ENCODE peak calls at places on chromosome 12, in five cellular contexts. I, Y, R, E and G are unnamed samples.

GRCh38 chr12:18403182-18403581 is 141.9 kb downstream of the PIK3C2G start:
- DNase-seq in I (no peak), Y (no peak), R (no peak), E (no peak), G (no peak)

GRCh38 chr12:46492471-46493351 is 120.1 kb upstream of the SLC38A2 start:
- DNase-seq in I (no peak), Y (no peak), R (no peak), E (no peak), G (no peak)

GRCh38 chr12:45219621-45220020 is 3.7 kb downstream of the ANO6 start:
- DNase-seq in I (no peak), Y (no peak), R (peak), E (no peak), G (no peak)

GRCh38 chr12:107103097-107103496 is 9.7 kb upstream of the CRY1 start:
- DNase-seq in I (no peak), Y (no peak), R (no peak), E (no peak), G (no peak)

GRCh38 chr12:68932701-68933563 is at the start of gene CPM:
- DNase-seq in I (peak), Y (peak), R (peak), E (peak), G (peak)

GRCh38 chr12:121804417-121805111 is 755 bp downstream of the SETD1B start:
- DNase-seq in I (no peak), Y (peak), R (peak), E (no peak), G (peak)

GRCh38 chr12:122282066-122282465 is 15.8 kb upstream of the VPS33A start:
- DNase-seq in I (no peak), Y (no peak), R (no peak), E (no peak), G (no peak)

GRCh38 chr12:1949771-1950470 is 31.5 kb upstream of the CACNA2D4 start:
- DNase-seq in I (no peak), Y (no peak), R (no peak), E (no peak), G (no peak)

GRCh38 chr12:8742501-8742900 is 44.7 kb downstream of the RIMKLB start:
- DNase-seq in I (no peak), Y (no peak), R (no peak), E (no peak), G (no peak)

GRCh38 chr12:5716221-5716620 is 228.8 kb downstream of the ANO2 start:
- DNase-seq in I (no peak), Y (no peak), R (no peak), E (no peak), G (no peak)

GRCh38 chr12:54421175-54421872 is 2.3 kb upstream of the ITGA5 start:
- DNase-seq in I (no peak), Y (no peak), R (no peak), E (peak), G (no peak)

GRCh38 chr12:57551637-57552305 is 1.9 kb downstream of the KIF5A start:
- DNase-seq in I (no peak), Y (no peak), R (no peak), E (peak), G (no peak)

GRCh38 chr12:100733817-100734593 is 60.6 kb upstream of the ANO4 start:
- DNase-seq in I (no peak), Y (no peak), R (peak), E (no peak), G (no peak)

GRCh38 chr12:95790025-95790911 is at the start of gene NTN4:
- DNase-seq in I (peak), Y (peak), R (peak), E (peak), G (peak)

GRCh38 chr12:321606-322326 is 59.1 kb upstream of the SLC6A13 start:
- DNase-seq in I (no peak), Y (peak), R (peak), E (no peak), G (no peak)

GRCh38 chr12:57046392-57046791 is 3.5 kb downstream of the MYO1A start:
- DNase-seq in I (no peak), Y (no peak), R (peak), E (no peak), G (no peak)

GRCh38 chr12:65585648-65586420 is 238.4 kb upstream of the HMGA2 start:
- DNase-seq in I (no peak), Y (no peak), R (no peak), E (no peak), G (no peak)

GRCh38 chr12:1091350-1091749 is 100.3 kb downstream of the ERC1 start:
- DNase-seq in I (no peak), Y (no peak), R (peak), E (no peak), G (no peak)

GRCh38 chr12:15754233-15754632 is 35.0 kb downstream of the EPS8 start:
- DNase-seq in I (no peak), Y (no peak), R (no peak), E (no peak), G (no peak)

GRCh38 chr12:65536876-65537661 is 258.6 kb downstream of the MSRB3 start:
- DNase-seq in I (no peak), Y (peak), R (no peak), E (no peak), G (no peak)

GRCh38 chr12:6752181-6752930 is 585 bp downstream of the MLF2 start:
- DNase-seq in I (no peak), Y (peak), R (peak), E (no peak), G (peak)

GRCh38 chr12:6753772-6754356 is 923 bp upstream of the MLF2 start:
- DNase-seq in I (peak), Y (no peak), R (no peak), E (no peak), G (no peak)

GRCh38 chr12:6754406-6754805 is 1.5 kb upstream of the MLF2 start:
- DNase-seq in I (no peak), Y (no peak), R (no peak), E (no peak), G (no peak)

GRCh38 chr12:6751767-6752166 is 1.2 kb downstream of the MLF2 start:
- DNase-seq in I (peak), Y (no peak), R (no peak), E (no peak), G (no peak)

GRCh38 chr12:6752931-6753771 is at the start of gene MLF2:
- DNase-seq in I (peak), Y (peak), R (peak), E (peak), G (peak)
- TF ChIP-seq POLR2A in I (peak), Y (peak), R (peak), E (peak), G (peak)

DNA sequence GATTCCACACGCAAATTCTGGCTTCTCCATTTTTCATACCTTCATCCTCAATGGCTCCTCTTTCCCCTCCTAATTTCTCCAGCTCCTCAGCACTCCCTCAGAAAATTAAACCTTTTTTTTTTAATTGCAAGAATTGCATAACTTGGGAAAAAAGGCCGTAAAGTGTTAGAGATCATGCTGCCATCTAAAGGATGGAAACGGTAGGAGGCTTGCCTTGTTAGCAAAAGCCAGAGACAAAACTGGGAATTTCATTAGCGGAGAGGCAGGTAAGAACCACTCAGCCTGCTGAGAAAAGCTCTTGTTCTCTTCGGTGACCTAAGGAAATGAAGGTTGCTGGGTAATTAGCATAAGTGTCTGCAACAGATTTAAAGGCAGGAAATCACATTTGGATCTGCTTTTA is 204.3 kb downstream of the AEBP2 start:
- DNase-seq in I (peak), Y (peak), R (peak), E (no peak), G (no peak)
- TF ChIP-seq CTCF in I (peak), Y (peak), R (peak), E (peak), G (peak)

GRCh38 chr12:92193063-92193462 is 47.4 kb upstream of the BTG1 start:
- DNase-seq in I (no peak), Y (no peak), R (no peak), E (no peak), G (no peak)
- TF ChIP-seq POLR2A in I (no peak), Y (no peak), R (no peak), E (no peak), G (no peak)

DNA sequence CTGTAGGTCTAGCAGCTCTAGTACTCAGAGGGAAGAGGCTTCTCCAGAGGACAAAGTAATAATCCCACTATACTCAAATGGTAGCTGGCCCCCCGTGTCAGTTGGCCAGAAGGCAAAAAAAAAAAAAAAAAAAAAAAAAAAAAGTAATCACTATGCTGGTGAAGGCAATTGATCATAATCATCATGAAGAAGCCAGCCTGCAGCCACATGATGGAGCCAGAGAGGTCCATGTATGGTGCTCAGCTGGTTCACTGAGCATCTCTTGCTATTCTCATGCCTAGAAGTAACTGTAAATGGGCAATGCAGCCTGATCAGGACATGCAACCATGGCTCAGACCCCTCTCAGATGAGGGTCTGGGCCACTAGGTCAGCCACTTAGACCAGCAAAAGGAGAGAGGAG is 378.8 kb downstream of the MED13L start:
- DNase-seq in I (no peak), Y (no peak), R (peak), E (no peak), G (no peak)
- TF ChIP-seq CTCF in I (no peak), Y (no peak), R (peak), E (no peak), G (no peak)

GRCh38 chr12:6871052-6871957 is 1.8 kb downstream of the SPSB2 start:
- DNase-seq in I (no peak), Y (no peak), R (peak), E (no peak), G (peak)

GRCh38 chr12:6873094-6874006 is at the start of gene SPSB2:
- DNase-seq in I (peak), Y (peak), R (peak), E (peak), G (peak)

GRCh38 chr12:6869049-6870021 is 2.0 kb downstream of the TPI1 start:
- DNase-seq in I (peak), Y (peak), R (peak), E (peak), G (peak)

GRCh38 chr12:6868211-6869048 is 1.1 kb downstream of the TPI1 start:
- DNase-seq in I (no peak), Y (no peak), R (peak), E (no peak), G (no peak)

GRCh38 chr12:6872073-6873048 is 742 bp downstream of the SPSB2 start:
- DNase-seq in I (peak), Y (peak), R (peak), E (peak), G (peak)
- TF ChIP-seq POLR2A in I (no peak), Y (no peak), R (peak), E (no peak), G (no peak)

GRCh38 chr12:115770643-115771042 is 506.9 kb downstream of the MED13L start:
- DNase-seq in I (no peak), Y (no peak), R (no peak), E (no peak), G (no peak)

GRCh38 chr12:115774148-115774905 is 503.2 kb downstream of the MED13L start:
- DNase-seq in I (no peak), Y (no peak), R (no peak), E (no peak), G (no peak)

GRCh38 chr12:115767921-115768320 is 509.6 kb downstream of the MED13L start:
- DNase-seq in I (no peak), Y (no peak), R (no peak), E (no peak), G (no peak)

GRCh38 chr12:115771065-115771464 is 506.4 kb downstream of the MED13L start:
- DNase-seq in I (no peak), Y (peak), R (peak), E (no peak), G (no peak)

DNA sequence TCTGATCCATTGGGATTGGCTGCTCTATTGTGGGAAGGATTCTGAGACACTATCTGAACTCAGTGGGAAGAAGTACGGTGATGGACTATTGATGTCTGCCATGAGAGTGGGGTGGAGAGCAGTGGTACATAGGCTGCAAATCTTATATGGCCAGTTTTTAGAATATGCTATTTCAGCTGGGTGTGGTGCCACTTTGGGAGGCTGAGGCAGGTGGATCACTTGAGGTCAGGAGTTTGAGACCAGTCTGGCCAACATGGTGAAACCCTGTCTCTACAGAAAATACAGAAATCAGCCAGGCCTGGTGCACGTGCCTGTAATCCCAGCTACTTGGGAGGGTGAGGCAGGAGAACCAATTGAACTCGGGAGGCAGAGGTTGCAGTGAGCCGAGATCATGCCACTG is 505.9 kb downstream of the MED13L start:
- DNase-seq in I (no peak), Y (peak), R (no peak), E (no peak), G (no peak)
- TF ChIP-seq CTCF in I (no peak), Y (no peak), R (no peak), E (no peak), G (no peak)